ENCODE peak calls at places on chromosomes 5 and 9, in six cellular contexts. W is HCT116; C is mammary epithelial cell; P is stimulated activated CD4-positive, alpha-beta T cell treated with anti-CD3 and anti-CD28 coated beads, Interleukin-1b, Interleukin-23, amount 100 ng/mL, for 24 hours; V is HAP-1; K is left ventricle myocardium superior. X is an unnamed sample.

GRCh38 chr9:22265038-22265437 is 181.6 kb upstream of the DMRTA1 start:
- DNase-seq in W (no peak), C (no peak), P (no peak), V (no peak), K (no peak), X (no peak)

GRCh38 chr5:37807015-37807414 is 32.8 kb downstream of the GDNF start:
- DNase-seq in W (no peak), C (no peak), P (no peak), V (no peak), K (no peak), X (no peak)

GRCh38 chr5:134463991-134464760 is 52.5 kb upstream of the CDKN2AIPNL start:
- DNase-seq in W (no peak), C (no peak), P (no peak), V (no peak), K (no peak), X (no peak)

GRCh38 chr5:178389796-178390195 is 157.2 kb upstream of the PHYKPL start:
- DNase-seq in W (no peak), C (no peak), P (no peak), V (no peak), K (peak), X (no peak)

GRCh38 chr9:101737705-101738565 is 512 bp downstream of the GRIN3A start:
- DNase-seq in W (no peak), C (peak), P (no peak), V (no peak), K (peak), X (no peak)

GRCh38 chr5:16536246-16536645 is 70.6 kb upstream of the ZNF622 start:
- DNase-seq in W (no peak), C (peak), P (no peak), V (no peak), K (no peak), X (peak)

GRCh38 chr5:83321656-83322055 is 149.9 kb upstream of the VCAN start:
- DNase-seq in W (no peak), C (no peak), P (no peak), V (no peak), K (no peak), X (no peak)

GRCh38 chr5:172370648-172371248 is 83.6 kb downstream of the SH3PXD2B start:
- DNase-seq in W (peak), C (peak), P (no peak), V (peak), K (no peak), X (peak)

GRCh38 chr9:79012561-79012960 is 559.2 kb upstream of the TLE4 start:
- DNase-seq in W (no peak), C (peak), P (no peak), V (no peak), K (no peak), X (no peak)

GRCh38 chr9:89850633-89851325 is 246.0 kb downstream of the GADD45G start:
- DNase-seq in W (no peak), C (peak), P (no peak), V (no peak), K (no peak), X (no peak)

GRCh38 chr9:123356851-123357747 is 1.1 kb downstream of the CRB2 start:
- DNase-seq in W (no peak), C (no peak), P (no peak), V (no peak), K (no peak), X (peak)

GRCh38 chr9:89553451-89554020 is 51.3 kb upstream of the GADD45G start:
- DNase-seq in W (no peak), C (no peak), P (no peak), V (no peak), K (no peak), X (no peak)

GRCh38 chr9:125343518-125344284 is 82.1 kb downstream of the GAPVD1 start:
- DNase-seq in W (no peak), C (peak), P (no peak), V (peak), K (no peak), X (no peak)

GRCh38 chr5:131607418-131607817 is 27.6 kb downstream of the RAPGEF6 start:
- DNase-seq in W (no peak), C (no peak), P (no peak), V (no peak), K (no peak), X (no peak)

GRCh38 chr5:151345808-151346478 is 1.4 kb downstream of the SLC36A2 start:
- DNase-seq in W (no peak), C (peak), P (no peak), V (no peak), K (no peak), X (no peak)

GRCh38 chr5:136236479-136237083 is 43.6 kb upstream of the SMIM32 start:
- DNase-seq in W (no peak), C (peak), P (no peak), V (no peak), K (no peak), X (peak)

GRCh38 chr5:149069711-149070110 is 6.8 kb upstream of the SH3TC2 start:
- DNase-seq in W (no peak), C (no peak), P (no peak), V (no peak), K (peak), X (no peak)

GRCh38 chr5:42507451-42508092 is 84.3 kb downstream of the GHR start:
- DNase-seq in W (no peak), C (no peak), P (no peak), V (no peak), K (no peak), X (no peak)

GRCh38 chr9:96087669-96088299 is 212.3 kb downstream of the ERCC6L2 start:
- DNase-seq in W (no peak), C (no peak), P (no peak), V (no peak), K (no peak), X (peak)

GRCh38 chr5:87132696-87133095 is 135.0 kb upstream of the RASA1 start:
- DNase-seq in W (no peak), C (peak), P (no peak), V (no peak), K (no peak), X (no peak)

GRCh38 chr5:142680605-142681259 is 5.2 kb downstream of the FGF1 start:
- DNase-seq in W (peak), C (peak), P (no peak), V (no peak), K (no peak), X (peak)